ENCODE peak calls at places on chromosomes 3 and 15, in six cellular contexts. One of them, this sample, is unnamed.

GRCh38 chr3:71972031-71972430 is 187.1 kb upstream of the PROK2 start:
- DNase-seq in suprapubic skin: no peak
- DNase-seq in A549: no peak
- DNase-seq in GM12892: no peak
- DNase-seq in body of pancreas: no peak
- DNase-seq in right lobe of liver: no peak
- DNase-seq in this sample: no peak

GRCh38 chr3:61110576-61110975 is 140.7 kb downstream of the FHIT start:
- DNase-seq in suprapubic skin: no peak
- DNase-seq in A549: no peak
- DNase-seq in GM12892: no peak
- DNase-seq in body of pancreas: no peak
- DNase-seq in right lobe of liver: no peak
- DNase-seq in this sample: no peak

GRCh38 chr15:55250392-55250791 is 39.2 kb downstream of the RAB27A start:
- DNase-seq in suprapubic skin: no peak
- DNase-seq in A549: peak
- DNase-seq in GM12892: no peak
- DNase-seq in body of pancreas: no peak
- DNase-seq in right lobe of liver: no peak
- DNase-seq in this sample: no peak

GRCh38 chr15:73270366-73271097 is 98.2 kb downstream of the HCN4 start:
- DNase-seq in suprapubic skin: no peak
- DNase-seq in A549: no peak
- DNase-seq in GM12892: no peak
- DNase-seq in body of pancreas: no peak
- DNase-seq in right lobe of liver: no peak
- DNase-seq in this sample: no peak

GRCh38 chr3:56700136-56700535 is 17.1 kb upstream of the TASOR start:
- DNase-seq in suprapubic skin: no peak
- DNase-seq in A549: no peak
- DNase-seq in GM12892: no peak
- DNase-seq in body of pancreas: no peak
- DNase-seq in right lobe of liver: no peak
- DNase-seq in this sample: no peak

GRCh38 chr3:161957467-161957866 is 460.9 kb downstream of the OTOL1 start:
- DNase-seq in suprapubic skin: no peak
- DNase-seq in A549: no peak
- DNase-seq in GM12892: no peak
- DNase-seq in body of pancreas: no peak
- DNase-seq in right lobe of liver: no peak
- DNase-seq in this sample: no peak

GRCh38 chr3:76500746-76501275 is 539.1 kb upstream of the ROBO2 start:
- DNase-seq in suprapubic skin: no peak
- DNase-seq in A549: no peak
- DNase-seq in GM12892: no peak
- DNase-seq in body of pancreas: no peak
- DNase-seq in right lobe of liver: no peak
- DNase-seq in this sample: no peak

GRCh38 chr3:144054766-144055165 is 83.1 kb downstream of the DIPK2A start:
- DNase-seq in suprapubic skin: no peak
- DNase-seq in A549: no peak
- DNase-seq in GM12892: no peak
- DNase-seq in body of pancreas: no peak
- DNase-seq in right lobe of liver: no peak
- DNase-seq in this sample: no peak

GRCh38 chr3:57918123-57918837 is 89.9 kb upstream of the FLNB start:
- DNase-seq in suprapubic skin: no peak
- DNase-seq in A549: no peak
- DNase-seq in GM12892: no peak
- DNase-seq in body of pancreas: no peak
- DNase-seq in right lobe of liver: no peak
- DNase-seq in this sample: peak

GRCh38 chr3:107662586-107662985 is 139.8 kb downstream of the BBX start:
- DNase-seq in suprapubic skin: no peak
- DNase-seq in A549: no peak
- DNase-seq in GM12892: no peak
- DNase-seq in body of pancreas: no peak
- DNase-seq in right lobe of liver: no peak
- DNase-seq in this sample: no peak

GRCh38 chr3:76362643-76363042 is 577.3 kb upstream of the ZNF717 start:
- DNase-seq in suprapubic skin: no peak
- DNase-seq in A549: no peak
- DNase-seq in GM12892: no peak
- DNase-seq in body of pancreas: no peak
- DNase-seq in right lobe of liver: no peak
- DNase-seq in this sample: no peak

GRCh38 chr15:40957581-40958051 is 4.3 kb downstream of the CHAC1 start:
- DNase-seq in suprapubic skin: no peak
- DNase-seq in A549: no peak
- DNase-seq in GM12892: no peak
- DNase-seq in body of pancreas: peak
- DNase-seq in right lobe of liver: no peak
- DNase-seq in this sample: no peak

GRCh38 chr3:126996905-126997304 is 14.0 kb downstream of the PLXNA1 start:
- DNase-seq in suprapubic skin: no peak
- DNase-seq in A549: no peak
- DNase-seq in GM12892: no peak
- DNase-seq in body of pancreas: no peak
- DNase-seq in right lobe of liver: no peak
- DNase-seq in this sample: no peak

GRCh38 chr3:71876706-71877105 is 91.8 kb upstream of the PROK2 start:
- DNase-seq in suprapubic skin: no peak
- DNase-seq in A549: no peak
- DNase-seq in GM12892: no peak
- DNase-seq in body of pancreas: no peak
- DNase-seq in right lobe of liver: no peak
- DNase-seq in this sample: no peak

GRCh38 chr3:108099679-108100428 is 9.0 kb upstream of the CD47 start:
- DNase-seq in suprapubic skin: no peak
- DNase-seq in A549: no peak
- DNase-seq in GM12892: no peak
- DNase-seq in body of pancreas: no peak
- DNase-seq in right lobe of liver: peak
- DNase-seq in this sample: no peak

GRCh38 chr3:32203854-32204253 is 34.6 kb upstream of the CMTM8 start:
- DNase-seq in suprapubic skin: no peak
- DNase-seq in A549: no peak
- DNase-seq in GM12892: no peak
- DNase-seq in body of pancreas: no peak
- DNase-seq in right lobe of liver: no peak
- DNase-seq in this sample: no peak

GRCh38 chr3:11603628-11604027 is 40.1 kb downstream of the VGLL4 start:
- DNase-seq in suprapubic skin: peak
- DNase-seq in A549: peak
- DNase-seq in GM12892: no peak
- DNase-seq in body of pancreas: no peak
- DNase-seq in right lobe of liver: no peak
- DNase-seq in this sample: no peak

GRCh38 chr3:11602886-11603285 is 40.8 kb downstream of the VGLL4 start:
- DNase-seq in suprapubic skin: no peak
- DNase-seq in A549: no peak
- DNase-seq in GM12892: no peak
- DNase-seq in body of pancreas: no peak
- DNase-seq in right lobe of liver: no peak
- DNase-seq in this sample: no peak

GRCh38 chr3:11600501-11601282 is 43.0 kb downstream of the VGLL4 start:
- DNase-seq in suprapubic skin: peak
- DNase-seq in A549: peak
- DNase-seq in GM12892: no peak
- DNase-seq in body of pancreas: peak
- DNase-seq in right lobe of liver: no peak
- DNase-seq in this sample: peak

GRCh38 chr3:11602441-11602840 is 41.3 kb downstream of the VGLL4 start:
- DNase-seq in suprapubic skin: no peak
- DNase-seq in A549: no peak
- DNase-seq in GM12892: no peak
- DNase-seq in body of pancreas: no peak
- DNase-seq in right lobe of liver: no peak
- DNase-seq in this sample: no peak

GRCh38 chr3:11601446-11602241 is 42.1 kb downstream of the VGLL4 start:
- DNase-seq in suprapubic skin: peak
- DNase-seq in A549: no peak
- DNase-seq in GM12892: peak
- DNase-seq in body of pancreas: no peak
- DNase-seq in right lobe of liver: no peak
- DNase-seq in this sample: no peak
- TF ChIP-seq POLR2A in suprapubic skin: no peak
- TF ChIP-seq POLR2A in A549: no peak
- TF ChIP-seq POLR2A in GM12892: peak
- TF ChIP-seq POLR2A in body of pancreas: no peak
- TF ChIP-seq POLR2A in right lobe of liver: no peak
- TF ChIP-seq POLR2A in this sample: no peak

GRCh38 chr15:62163397-62163796 is 1.7 kb downstream of the C2CD4B start:
- DNase-seq in suprapubic skin: no peak
- DNase-seq in A549: no peak
- DNase-seq in GM12892: no peak
- DNase-seq in body of pancreas: peak
- DNase-seq in right lobe of liver: no peak
- DNase-seq in this sample: no peak

GRCh38 chr15:62165793-62166380 is 802 bp upstream of the C2CD4B start:
- DNase-seq in suprapubic skin: no peak
- DNase-seq in A549: no peak
- DNase-seq in GM12892: no peak
- DNase-seq in body of pancreas: peak
- DNase-seq in right lobe of liver: no peak
- DNase-seq in this sample: no peak

GRCh38 chr15:62164500-62165028 is 521 bp downstream of the C2CD4B start:
- DNase-seq in suprapubic skin: no peak
- DNase-seq in A549: peak
- DNase-seq in GM12892: peak
- DNase-seq in body of pancreas: peak
- DNase-seq in right lobe of liver: no peak
- DNase-seq in this sample: no peak

GRCh38 chr15:62163847-62164499 is 1.1 kb downstream of the C2CD4B start:
- DNase-seq in suprapubic skin: no peak
- DNase-seq in A549: peak
- DNase-seq in GM12892: no peak
- DNase-seq in body of pancreas: peak
- DNase-seq in right lobe of liver: peak
- DNase-seq in this sample: no peak

GRCh38 chr15:62165029-62165792 is at the start of gene C2CD4B:
- DNase-seq in suprapubic skin: peak
- DNase-seq in A549: peak
- DNase-seq in GM12892: no peak
- DNase-seq in body of pancreas: peak
- DNase-seq in right lobe of liver: peak
- DNase-seq in this sample: no peak
- TF ChIP-seq POLR2A in suprapubic skin: no peak
- TF ChIP-seq POLR2A in A549: peak
- TF ChIP-seq POLR2A in GM12892: no peak
- TF ChIP-seq POLR2A in body of pancreas: peak
- TF ChIP-seq POLR2A in right lobe of liver: peak
- TF ChIP-seq POLR2A in this sample: no peak

DNA sequence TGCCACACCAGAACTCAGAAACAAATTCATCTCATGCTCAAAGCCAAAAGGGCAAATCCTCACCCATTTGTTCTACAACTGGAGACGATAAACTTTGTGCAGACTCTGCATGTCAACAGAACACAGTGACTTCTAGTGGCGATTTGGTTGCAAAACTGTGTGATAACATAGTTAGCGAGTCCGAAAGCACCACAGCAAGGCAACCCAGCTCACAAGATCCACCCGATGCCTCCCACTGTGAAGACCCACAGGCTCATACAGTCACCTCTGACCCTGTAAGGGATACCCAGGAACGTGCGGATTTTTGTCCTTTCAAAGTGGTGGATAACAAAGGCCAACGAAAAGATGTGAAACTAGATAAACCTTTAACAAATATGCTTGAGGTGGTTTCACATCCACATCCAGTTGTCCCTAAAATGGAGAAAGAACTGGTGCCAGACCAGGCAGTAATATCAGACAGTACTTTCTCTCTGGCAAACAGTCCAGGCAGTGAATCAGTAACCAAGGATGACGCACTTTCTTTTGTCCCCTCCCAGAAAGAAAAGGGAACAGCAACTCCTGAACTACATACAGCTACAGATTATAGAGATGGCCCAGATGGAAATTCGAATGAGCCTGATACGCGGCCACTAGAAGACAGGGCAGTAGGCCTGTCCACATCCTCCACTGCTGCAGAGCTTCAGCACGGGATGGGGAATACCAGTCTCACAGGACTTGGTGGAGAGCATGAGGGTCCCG is 199.7 kb downstream of the AKAP13 start:
- DNase-seq in suprapubic skin: no peak
- DNase-seq in A549: peak
- DNase-seq in GM12892: no peak
- DNase-seq in body of pancreas: peak
- DNase-seq in right lobe of liver: peak
- DNase-seq in this sample: no peak
- TF ChIP-seq POLR2A in suprapubic skin: peak
- TF ChIP-seq POLR2A in A549: no peak
- TF ChIP-seq POLR2A in GM12892: no peak
- TF ChIP-seq POLR2A in body of pancreas: peak
- TF ChIP-seq POLR2A in right lobe of liver: peak
- TF ChIP-seq POLR2A in this sample: no peak

DNA sequence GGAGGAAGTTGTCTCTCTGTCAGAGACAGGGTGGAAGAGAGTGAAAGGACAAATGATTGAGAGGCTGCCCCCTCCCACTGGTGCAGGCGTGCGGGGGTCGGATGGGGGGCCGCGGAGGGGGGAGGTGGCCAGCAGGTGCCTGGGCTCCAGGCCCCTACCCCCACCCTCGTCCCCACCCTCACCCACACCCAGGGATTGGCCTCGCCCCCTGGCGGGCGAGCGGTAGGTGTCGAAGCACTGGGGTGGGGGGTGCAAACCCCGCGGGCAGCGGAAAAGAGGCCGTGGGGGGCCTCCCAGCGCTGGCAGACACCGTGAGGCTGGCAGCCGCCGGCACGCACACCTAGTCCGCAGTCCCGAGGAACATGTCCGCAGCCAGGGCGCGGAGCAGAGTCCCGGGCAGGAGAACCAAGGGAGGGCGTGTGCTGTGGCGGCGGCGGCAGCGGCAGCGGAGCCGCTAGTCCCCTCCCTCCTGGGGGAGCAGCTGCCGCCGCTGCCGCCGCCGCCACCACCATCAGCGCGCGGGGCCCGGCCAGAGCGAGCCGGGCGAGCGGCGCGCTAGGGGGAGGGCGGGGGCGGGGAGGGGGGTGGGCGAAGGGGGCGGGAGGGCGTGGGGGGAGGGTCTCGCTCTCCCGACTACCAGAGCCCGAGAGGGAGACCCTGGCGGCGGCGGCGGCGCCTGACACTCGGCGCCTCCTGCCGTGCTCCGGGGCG is at the start of gene KAT2B:
- DNase-seq in suprapubic skin: peak
- DNase-seq in A549: peak
- DNase-seq in GM12892: peak
- DNase-seq in body of pancreas: peak
- DNase-seq in right lobe of liver: peak
- DNase-seq in this sample: peak
- TF ChIP-seq POLR2A in suprapubic skin: no peak
- TF ChIP-seq POLR2A in A549: no peak
- TF ChIP-seq POLR2A in GM12892: no peak
- TF ChIP-seq POLR2A in body of pancreas: peak
- TF ChIP-seq POLR2A in right lobe of liver: peak
- TF ChIP-seq POLR2A in this sample: no peak